ENCODE peak calls at places on chromosomes 7 and 10, in seven cellular contexts. X, F, Q, E, N, V and Z are unnamed samples.

GRCh38 chr10:8365935-8366911 is 311.7 kb downstream of the GATA3 start:
- DNase-seq in X (no peak), F (no peak), Q (no peak), E (no peak), N (no peak), V (peak), Z (peak)

GRCh38 chr7:1354661-1355567 is 104.4 kb downstream of the MICALL2 start:
- DNase-seq in X (no peak), F (no peak), Q (no peak), E (no peak), N (no peak), V (no peak), Z (no peak)

GRCh38 chr7:43491984-43492383 is 90.9 kb upstream of the STK17A start:
- DNase-seq in X (no peak), F (peak), Q (no peak), E (peak), N (no peak), V (no peak), Z (no peak)

GRCh38 chr7:80705164-80705781 is 66.8 kb downstream of the CD36 start:
- DNase-seq in X (no peak), F (no peak), Q (no peak), E (no peak), N (no peak), V (no peak), Z (no peak)

GRCh38 chr10:78215645-78216044 is 182.0 kb downstream of the RPS24 start:
- DNase-seq in X (peak), F (peak), Q (peak), E (peak), N (no peak), V (peak), Z (no peak)

GRCh38 chr7:152571031-152571430 is 104.9 kb downstream of the XRCC2 start:
- DNase-seq in X (no peak), F (no peak), Q (no peak), E (no peak), N (no peak), V (no peak), Z (no peak)

GRCh38 chr10:73480158-73480557 is 15.7 kb downstream of the PPP3CB start:
- DNase-seq in X (no peak), F (peak), Q (no peak), E (no peak), N (no peak), V (no peak), Z (peak)

GRCh38 chr7:31027161-31027965 is 24.7 kb upstream of the ADCYAP1R1 start:
- DNase-seq in X (peak), F (no peak), Q (no peak), E (no peak), N (peak), V (peak), Z (peak)

GRCh38 chr10:110681023-110681681 is 37.0 kb downstream of the RBM20 start:
- DNase-seq in X (peak), F (peak), Q (peak), E (peak), N (peak), V (peak), Z (peak)

GRCh38 chr7:93142127-93142526 is 6.1 kb downstream of the SAMD9L start:
- DNase-seq in X (no peak), F (no peak), Q (no peak), E (no peak), N (no peak), V (no peak), Z (no peak)

GRCh38 chr7:149028346-149029109 is at the start of gene PDIA4:
- DNase-seq in X (peak), F (peak), Q (peak), E (peak), N (peak), V (peak), Z (peak)

GRCh38 chr10:62381385-62382102 is 7.4 kb downstream of the ZNF365 start:
- DNase-seq in X (no peak), F (no peak), Q (no peak), E (no peak), N (no peak), V (no peak), Z (no peak)

GRCh38 chr10:34732926-34733325 is 82.2 kb downstream of the PARD3 start:
- DNase-seq in X (no peak), F (peak), Q (peak), E (no peak), N (peak), V (no peak), Z (peak)

GRCh38 chr7:80770675-80771081 is 132.2 kb downstream of the CD36 start:
- DNase-seq in X (no peak), F (no peak), Q (peak), E (no peak), N (no peak), V (no peak), Z (peak)

GRCh38 chr7:30983042-30983913 is 19.5 kb downstream of the GHRHR start:
- DNase-seq in X (peak), F (peak), Q (peak), E (peak), N (peak), V (peak), Z (peak)

GRCh38 chr7:43619213-43620012 is 36.5 kb downstream of the STK17A start:
- DNase-seq in X (no peak), F (no peak), Q (no peak), E (no peak), N (no peak), V (no peak), Z (no peak)

GRCh38 chr7:44155191-44156185 is 14.4 kb upstream of the MYL7 start:
- DNase-seq in X (no peak), F (no peak), Q (no peak), E (no peak), N (no peak), V (no peak), Z (no peak)

GRCh38 chr7:44286618-44287487 is 38.5 kb downstream of the CAMK2B start:
- DNase-seq in X (peak), F (no peak), Q (peak), E (no peak), N (no peak), V (no peak), Z (no peak)

GRCh38 chr10:95741807-95742528 is 14.0 kb upstream of the ENTPD1 start:
- DNase-seq in X (peak), F (peak), Q (no peak), E (peak), N (no peak), V (peak), Z (peak)

GRCh38 chr10:117137031-117137910 is 799 bp downstream of the VAX1 start:
- DNase-seq in X (no peak), F (peak), Q (no peak), E (no peak), N (peak), V (peak), Z (no peak)

GRCh38 chr10:46528171-46528671 is 28.2 kb downstream of the GPRIN2 start:
- DNase-seq in X (no peak), F (no peak), Q (no peak), E (no peak), N (no peak), V (no peak), Z (no peak)

GRCh38 chr7:143958781-143959180 is 4.1 kb downstream of the OR2F1 start:
- DNase-seq in X (no peak), F (no peak), Q (no peak), E (no peak), N (no peak), V (no peak), Z (no peak)

GRCh38 chr7:159149488-159149887 is 4.8 kb upstream of the VIPR2 start:
- DNase-seq in X (no peak), F (no peak), Q (no peak), E (no peak), N (no peak), V (no peak), Z (no peak)

GRCh38 chr7:55210716-55211115 is 154.4 kb upstream of the LANCL2 start:
- DNase-seq in X (no peak), F (no peak), Q (no peak), E (no peak), N (no peak), V (no peak), Z (no peak)

GRCh38 chr10:97511711-97512445 is 13.2 kb downstream of the UBTD1 start:
- DNase-seq in X (no peak), F (no peak), Q (no peak), E (no peak), N (no peak), V (no peak), Z (no peak)

GRCh38 chr7:99835189-99835588 is 7.4 kb downstream of the CYP3A43 start:
- DNase-seq in X (no peak), F (no peak), Q (no peak), E (no peak), N (no peak), V (no peak), Z (no peak)

GRCh38 chr7:99829520-99830160 is 1.8 kb downstream of the CYP3A43 start:
- DNase-seq in X (no peak), F (no peak), Q (no peak), E (no peak), N (no peak), V (peak), Z (no peak)

GRCh38 chr7:99834382-99834781 is 6.6 kb downstream of the CYP3A43 start:
- DNase-seq in X (no peak), F (no peak), Q (no peak), E (no peak), N (no peak), V (no peak), Z (no peak)

GRCh38 chr7:99831595-99831994 is 3.8 kb downstream of the CYP3A43 start:
- DNase-seq in X (no peak), F (no peak), Q (no peak), E (no peak), N (no peak), V (no peak), Z (no peak)

DNA sequence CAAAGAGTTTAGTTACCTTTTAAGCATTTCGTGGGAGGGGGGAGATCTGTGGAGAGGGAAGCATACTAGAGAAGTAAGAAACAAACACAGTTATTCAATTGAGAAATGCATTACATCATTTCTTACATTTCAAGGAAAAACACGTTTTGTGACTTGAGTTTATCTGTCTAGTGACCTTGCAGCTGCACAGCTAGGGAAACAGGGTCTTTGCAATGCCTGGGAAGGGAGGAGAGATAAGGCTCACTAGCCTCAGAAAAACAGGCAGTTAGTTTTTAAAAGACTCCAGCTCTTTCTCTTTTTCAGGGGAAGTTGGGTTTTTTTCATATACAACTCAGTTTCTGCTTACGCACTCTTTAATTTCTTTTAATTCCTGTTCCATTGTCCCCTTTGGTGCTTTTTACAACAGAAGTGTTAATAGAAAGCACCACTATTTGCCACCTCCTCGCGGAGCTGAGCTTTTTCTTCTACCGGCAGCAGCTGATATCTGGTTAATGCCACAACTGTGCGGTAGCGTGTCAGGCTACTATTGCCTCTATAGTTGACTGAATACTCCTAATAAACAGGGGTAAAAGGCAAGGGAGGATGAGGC is 5.6 kb downstream of the CYP3A43 start:
- DNase-seq in X (no peak), F (peak), Q (no peak), E (no peak), N (no peak), V (peak), Z (no peak)
- H3K4me3 ChIP-seq in X (no peak), F (no peak), Q (no peak), E (no peak), N (no peak), V (no peak), Z (no peak)

GRCh38 chr7:97971120-97971989 is 18.6 kb downstream of the OCM2 start:
- DNase-seq in X (no peak), F (peak), Q (peak), E (peak), N (peak), V (peak), Z (peak)

GRCh38 chr7:97973206-97973658 is 16.8 kb downstream of the OCM2 start:
- DNase-seq in X (no peak), F (no peak), Q (no peak), E (no peak), N (peak), V (peak), Z (no peak)

DNA sequence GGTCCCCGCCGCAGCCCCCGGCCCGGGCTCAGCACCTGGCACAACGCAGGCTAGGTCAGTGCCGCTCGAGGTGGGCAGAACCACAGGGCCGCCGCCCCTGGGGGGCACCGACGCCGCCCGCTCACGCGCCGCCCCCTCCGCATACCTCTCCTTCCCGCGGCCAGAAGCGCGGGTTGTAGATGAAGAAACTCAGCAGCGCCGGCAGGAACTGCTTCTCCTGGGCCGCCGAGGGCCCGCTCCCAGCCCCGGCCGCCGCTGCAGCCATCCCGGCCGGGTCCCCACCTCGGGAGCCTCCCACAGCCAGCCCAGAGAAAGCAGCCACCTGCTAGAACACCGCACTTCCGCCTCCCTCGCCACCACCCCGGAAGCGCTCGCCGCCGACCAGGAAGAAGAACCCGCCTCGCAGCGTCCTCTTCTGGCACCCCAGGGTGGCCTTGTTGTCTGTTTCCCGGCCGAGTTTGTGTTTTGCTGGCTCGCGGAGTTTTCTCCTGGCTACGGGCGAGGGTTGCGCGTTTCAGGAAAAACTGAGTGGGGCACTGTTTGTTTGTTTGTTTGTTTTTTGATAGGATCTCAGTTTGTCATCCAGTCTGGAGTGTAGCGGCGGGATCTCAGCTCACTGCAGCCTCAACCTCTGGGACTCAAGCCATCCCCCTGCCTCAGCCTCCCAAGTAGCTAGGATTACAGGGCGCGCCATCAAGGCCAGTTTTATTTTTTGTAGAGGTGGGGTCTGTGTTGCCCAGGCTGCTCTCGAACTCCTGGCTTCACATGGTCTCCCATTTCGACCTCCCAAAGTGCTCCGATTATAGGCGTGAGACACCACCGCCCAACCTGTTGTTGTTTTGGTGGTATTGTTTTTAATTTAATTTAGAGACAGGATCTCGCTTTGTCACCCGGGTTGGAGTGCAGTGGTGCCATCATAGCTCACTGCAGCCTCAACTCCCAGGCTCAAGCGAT is 17.7 kb downstream of the OCM2 start:
- DNase-seq in X (peak), F (peak), Q (peak), E (peak), N (peak), V (peak), Z (peak)
- TF ChIP-seq CTCF in X (peak), F (peak), Q (peak), E (peak), N (peak), V (peak), Z (peak)

GRCh38 chr7:29375641-29376562 is 181.3 kb downstream of the CHN2 start:
- DNase-seq in X (no peak), F (no peak), Q (peak), E (no peak), N (no peak), V (peak), Z (no peak)

GRCh38 chr7:29379551-29379950 is 184.1 kb upstream of the PRR15 start:
- DNase-seq in X (no peak), F (no peak), Q (no peak), E (no peak), N (no peak), V (no peak), Z (no peak)

GRCh38 chr7:29381206-29382094 is 182.2 kb upstream of the PRR15 start:
- DNase-seq in X (no peak), F (no peak), Q (no peak), E (no peak), N (no peak), V (no peak), Z (no peak)

GRCh38 chr7:29372351-29372931 is 177.9 kb downstream of the CHN2 start:
- DNase-seq in X (no peak), F (no peak), Q (no peak), E (no peak), N (no peak), V (no peak), Z (no peak)

DNA sequence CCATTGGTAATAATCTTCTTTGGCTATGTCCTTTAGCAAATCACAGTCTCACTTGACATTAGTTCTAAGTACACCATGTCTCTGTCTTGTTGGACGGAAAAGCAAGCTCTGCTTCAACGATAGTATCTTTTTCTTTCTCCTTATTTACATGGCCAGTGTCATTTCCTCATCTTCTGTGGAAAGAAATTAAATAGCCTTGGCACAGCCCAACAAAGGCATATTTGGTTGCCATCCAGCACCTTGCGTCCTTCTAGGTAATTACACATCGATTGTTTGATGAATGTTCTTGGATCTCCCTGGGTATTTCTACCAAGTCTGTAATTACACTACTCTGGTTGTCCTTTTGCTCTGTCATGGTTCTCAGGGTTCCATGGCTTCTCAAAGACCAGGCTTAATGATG is 183.1 kb downstream of the CHN2 start:
- DNase-seq in X (no peak), F (no peak), Q (no peak), E (no peak), N (no peak), V (no peak), Z (no peak)
- H3K4me3 ChIP-seq in X (no peak), F (no peak), Q (no peak), E (no peak), N (no peak), V (no peak), Z (no peak)

DNA sequence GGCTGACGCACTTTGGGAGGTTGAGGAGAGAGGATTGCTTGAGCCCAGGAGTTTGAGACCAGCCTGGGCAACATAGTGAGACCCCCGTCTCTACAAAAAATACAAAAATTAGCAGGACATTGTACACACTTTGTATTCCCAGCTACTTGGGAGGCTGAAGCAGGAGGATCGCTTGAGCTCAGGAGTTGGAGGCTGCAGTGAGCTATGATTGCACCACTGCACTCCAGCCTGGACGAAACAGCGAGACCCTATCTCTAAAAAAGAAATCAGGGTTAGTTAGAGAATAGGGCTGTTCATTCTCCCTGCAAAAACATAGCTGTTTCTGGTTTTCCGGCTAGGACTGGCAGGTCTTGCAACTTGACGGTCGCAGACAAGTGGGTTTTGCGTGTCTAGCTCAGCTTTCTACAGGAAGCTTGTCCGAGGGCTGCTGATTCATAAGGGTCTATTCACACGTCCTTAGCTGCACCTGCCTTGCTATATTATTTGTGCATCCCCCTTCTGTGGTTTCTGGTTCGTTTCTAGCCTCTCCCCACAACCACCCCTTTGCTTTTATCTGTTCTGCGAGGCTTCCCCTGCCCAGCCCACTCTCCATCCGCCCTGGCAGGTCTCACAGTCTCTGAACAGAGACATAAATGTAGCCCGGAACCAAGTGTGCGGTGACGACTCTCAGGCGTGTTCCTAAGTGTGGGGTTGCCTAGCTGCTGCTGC is 10.7 kb downstream of the AMZ1 start:
- DNase-seq in X (no peak), F (no peak), Q (peak), E (no peak), N (no peak), V (no peak), Z (peak)
- TF ChIP-seq CTCF in X (no peak), F (no peak), Q (no peak), E (no peak), N (no peak), V (no peak), Z (no peak)

GRCh38 chr10:80194373-80195045 is 10.8 kb downstream of the ANXA11 start:
- DNase-seq in X (no peak), F (no peak), Q (no peak), E (no peak), N (peak), V (no peak), Z (no peak)

GRCh38 chr10:80195046-80195574 is 10.2 kb downstream of the ANXA11 start:
- DNase-seq in X (no peak), F (no peak), Q (no peak), E (no peak), N (no peak), V (no peak), Z (no peak)

GRCh38 chr10:80197972-80198591 is 7.3 kb downstream of the ANXA11 start:
- DNase-seq in X (no peak), F (no peak), Q (no peak), E (no peak), N (no peak), V (no peak), Z (no peak)

GRCh38 chr10:80196950-80197315 is 8.4 kb downstream of the ANXA11 start:
- DNase-seq in X (no peak), F (no peak), Q (no peak), E (no peak), N (no peak), V (no peak), Z (no peak)

GRCh38 chr10:80196270-80196949 is 8.9 kb downstream of the ANXA11 start:
- DNase-seq in X (no peak), F (peak), Q (no peak), E (peak), N (no peak), V (peak), Z (peak)
- H3K4me3 ChIP-seq in X (no peak), F (no peak), Q (no peak), E (no peak), N (no peak), V (no peak), Z (no peak)

DNA sequence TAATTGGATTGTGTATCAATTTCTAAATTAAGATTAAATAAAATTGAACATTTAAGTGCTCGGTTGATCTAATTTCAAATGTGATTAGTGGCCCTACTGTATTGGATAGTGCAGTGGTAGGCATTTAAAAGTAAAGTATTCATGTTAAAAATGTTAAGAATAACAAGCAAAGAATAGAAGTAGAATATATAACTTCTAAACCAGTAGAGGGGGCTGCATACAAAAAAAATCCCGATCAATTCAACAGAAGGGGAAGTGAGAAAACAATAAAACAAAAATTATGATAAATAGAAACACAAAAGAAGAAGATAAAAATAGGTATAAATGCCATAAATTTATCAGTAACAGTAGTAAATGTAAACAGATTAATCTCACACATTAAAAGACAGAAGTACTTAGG is 24.9 kb upstream of the WDFY4 start:
- DNase-seq in X (no peak), F (peak), Q (peak), E (no peak), N (peak), V (no peak), Z (peak)
- TF ChIP-seq CTCF in X (peak), F (no peak), Q (peak), E (no peak), N (peak), V (peak), Z (peak)